ENCODE peak calls at places on chromosomes 13 and 19, in seven cellular contexts. T is CD8-positive, alpha-beta memory T cell; C is stimulated activated CD8-positive, alpha-beta memory T cell treated with anti-CD3 and anti-CD28 coated beads, Interleukin-15, amount 100 ng/mL, for 4 hours; K is NCI-H1417; F is ovary; H is mucosa of descending colon; N is fibroblast of the conjunctiva. V is an unnamed sample.

GRCh38 chr19:38395381-38396127 is 7.1 kb downstream of the SPRED3 start:
- DNase-seq in T (peak; percentile 53), C (no peak), H (no peak), F (no peak), N (no peak), K (no peak), V (no peak)

GRCh38 chr13:26977541-26977940 is 194.1 kb downstream of the USP12 start:
- DNase-seq in N (no peak), T (no peak), H (peak; percentile 24), C (no peak), F (no peak), K (no peak), V (no peak)

GRCh38 chr19:1904385-1905070 is 671 bp upstream of the ADAT3 start:
- DNase-seq in N (no peak), C (no peak), H (peak; percentile 45), K (no peak), T (no peak), F (no peak), V (no peak)

GRCh38 chr19:17681505-17682125 is 6.5 kb downstream of the UNC13A start:
- DNase-seq in C (no peak), N (no peak), T (peak; percentile 21), H (peak; percentile 30), F (peak; percentile 67), K (no peak), V (no peak)

GRCh38 chr13:97191615-97192014 is 30.5 kb upstream of the MBNL2 start:
- DNase-seq in C (no peak), F (no peak), H (no peak), T (no peak), N (no peak), K (peak; percentile 12), V (no peak)

GRCh38 chr13:95256086-95256485 is 45.2 kb downstream of the ABCC4 start:
- DNase-seq in K (no peak), F (no peak), C (no peak), H (no peak), T (no peak), N (peak; percentile 42), V (peak; percentile 44)

GRCh38 chr13:77338329-77338728 is 11.4 kb upstream of the MYCBP2 start:
- DNase-seq in N (no peak), F (no peak), K (no peak), C (no peak), H (no peak), T (no peak), V (no peak)

GRCh38 chr19:13599681-13600080 is 93.4 kb upstream of the CACNA1A start:
- DNase-seq in N (no peak), K (no peak), T (no peak), F (no peak), H (no peak), C (no peak), V (no peak)

GRCh38 chr19:48735031-48735615 is 5.3 kb downstream of the RASIP1 start:
- DNase-seq in H (peak; percentile 60), F (no peak), T (no peak), C (no peak), N (no peak), K (peak; percentile 87), V (no peak)

GRCh38 chr19:40933025-40933424 is 51.0 kb upstream of the CYP2A7 start:
- DNase-seq in F (no peak), H (no peak), N (no peak), K (no peak), C (no peak), T (no peak), V (no peak)

GRCh38 chr13:36131931-36132297 is 732 bp upstream of the DCLK1 start:
- DNase-seq in N (peak; percentile 74), C (no peak), K (no peak), T (no peak), H (peak; percentile 19), F (no peak), V (peak; percentile 84)

GRCh38 chr13:23642110-23642509 is 71.9 kb downstream of the TNFRSF19 start:
- DNase-seq in C (no peak), N (no peak), F (no peak), K (no peak), T (no peak), H (no peak), V (no peak)

GRCh38 chr19:33306191-33306590 is 3.9 kb upstream of the CEBPA start:
- DNase-seq in K (no peak), H (no peak), C (no peak), T (no peak), N (no peak), F (no peak), V (no peak)

GRCh38 chr19:13838943-13839192 is 38.1 kb upstream of the NANOS3 start:
- DNase-seq in K (no peak), C (no peak), T (peak; percentile 48), F (no peak), H (no peak), N (no peak), V (no peak)

GRCh38 chr13:27353166-27353583 is 71.2 kb upstream of the GTF3A start:
- DNase-seq in F (no peak), C (no peak), H (peak; percentile 17), T (no peak), K (no peak), N (no peak), V (no peak)

GRCh38 chr13:85197431-85197830 is 601.8 kb downstream of the SLITRK6 start:
- DNase-seq in T (no peak), K (no peak), H (no peak), N (no peak), C (no peak), F (no peak), V (no peak)

GRCh38 chr19:33562636-33563035 is 41.0 kb upstream of the PEPD start:
- DNase-seq in C (no peak), N (no peak), H (no peak), T (no peak), K (no peak), F (no peak), V (no peak)

GRCh38 chr13:42405665-42406390 is 133.9 kb downstream of the AKAP11 start:
- DNase-seq in C (no peak), N (peak; percentile 5), T (no peak), F (no peak), H (no peak), K (no peak), V (no peak)

GRCh38 chr19:55178781-55179569 is 1.1 kb downstream of the SYT5 start:
- DNase-seq in C (peak; percentile 82), F (peak; percentile 57), N (peak; percentile 61), T (peak; percentile 97), H (peak; percentile 74), K (peak; percentile 93), V (peak; percentile 79)

GRCh38 chr13:95288899-95289500 is 12.3 kb downstream of the ABCC4 start:
- DNase-seq in F (no peak), C (no peak), H (peak; percentile 56), K (no peak), T (no peak), N (no peak), V (no peak)

GRCh38 chr13:50713849-50714248 is 129.6 kb downstream of the DLEU7 start:
- DNase-seq in C (no peak), F (no peak), T (peak; percentile 4), N (no peak), K (no peak), H (peak; percentile 25), V (peak; percentile 60)

GRCh38 chr19:44753932-44754742 is 5.6 kb downstream of the BCL3 start:
- DNase-seq in K (no peak), C (peak; percentile 55), F (peak; percentile 85), T (peak; percentile 54), H (peak; percentile 99), N (peak; percentile 68), V (peak; percentile 69)

GRCh38 chr19:55638864-55639359 is 1.9 kb upstream of the ZNF580 start:
- DNase-seq in C (no peak), K (no peak), N (no peak), T (peak; percentile 60), H (peak; percentile 32), F (peak; percentile 48), V (no peak)

GRCh38 chr13:114226088-114226487 is 8.6 kb upstream of the CDC16 start:
- DNase-seq in K (no peak), H (no peak), C (no peak), F (no peak), T (peak; percentile 44), N (no peak), V (no peak)

GRCh38 chr19:39833160-39833463 is 850 bp downstream of the DYRK1B start:
- DNase-seq in T (no peak), F (no peak), C (no peak), H (no peak), K (no peak), N (no peak), V (no peak)

GRCh38 chr13:31431722-31432137 is 232.0 kb downstream of the B3GLCT start:
- DNase-seq in N (peak; percentile 23), C (no peak), F (peak; percentile 35), K (peak; percentile 15), H (peak; percentile 75), T (no peak), V (peak; percentile 41)

GRCh38 chr13:69109891-69110525 is 997.6 kb upstream of the ATXN8OS start:
- DNase-seq in C (no peak), F (no peak), H (no peak), K (no peak), N (no peak), T (no peak), V (no peak)

GRCh38 chr13:28792992-28793391 is 27.1 kb upstream of the MTUS2 start:
- DNase-seq in T (no peak), K (no peak), N (peak; percentile 61), H (no peak), F (no peak), C (no peak), V (peak; percentile 92)